ENCODE peak calls at places on chromosomes 5 and 9, in ten cellular contexts. I is GM23338; W is SK-N-SH; F is neural crest cell; K is CD4-positive, alpha-beta T cell; B is fibroblast of villous mesenchyme; T is endodermal cell; V is keratinocyte; L is OCI-LY7; M is suprapubic skin. J is an unnamed sample.

GRCh38 chr9:134419684-134420076 is 93.4 kb downstream of the RXRA start:
- DNase-seq in I (peak), W (peak), F (no peak), K (no peak), B (no peak), T (peak), V (no peak), L (no peak), M (no peak), J (no peak)

GRCh38 chr5:67976812-67977455 is 238.6 kb upstream of the PIK3R1 start:
- DNase-seq in I (no peak), W (no peak), F (no peak), K (no peak), B (no peak), T (no peak), V (no peak), L (no peak), M (no peak), J (no peak)

GRCh38 chr5:14178671-14179211 is 35.6 kb downstream of the TRIO start:
- DNase-seq in I (peak), W (no peak), F (no peak), K (no peak), B (peak), T (peak), V (no peak), L (no peak), M (no peak), J (peak)

GRCh38 chr9:78035369-78035993 is 3.9 kb upstream of the GNAQ start:
- DNase-seq in I (peak), W (peak), F (peak), K (peak), B (peak), T (peak), V (peak), L (peak), M (no peak), J (peak)

GRCh38 chr5:163248333-163248732 is 189.1 kb upstream of the CCNG1 start:
- DNase-seq in I (no peak), W (no peak), F (no peak), K (no peak), B (no peak), T (no peak), V (no peak), L (no peak), M (no peak), J (no peak)

GRCh38 chr9:28249424-28249823 is 676.1 kb upstream of the C9orf72 start:
- DNase-seq in I (no peak), W (no peak), F (no peak), K (no peak), B (peak), T (no peak), V (no peak), L (no peak), M (no peak), J (no peak)

GRCh38 chr5:180112101-180112861 is 40.7 kb upstream of the RNF130 start:
- DNase-seq in I (no peak), W (peak), F (no peak), K (no peak), B (no peak), T (peak), V (no peak), L (no peak), M (peak), J (no peak)

GRCh38 chr5:180607861-180608571 is 16.7 kb upstream of the SCGB3A1 start:
- DNase-seq in I (no peak), W (no peak), F (no peak), K (no peak), B (peak), T (no peak), V (no peak), L (no peak), M (no peak), J (no peak)

GRCh38 chr5:35312281-35312680 is 82.0 kb upstream of the PRLR start:
- DNase-seq in I (no peak), W (no peak), F (no peak), K (no peak), B (no peak), T (no peak), V (no peak), L (no peak), M (no peak), J (no peak)

GRCh38 chr5:95631991-95632675 is 12.2 kb downstream of the GPR150 start:
- DNase-seq in I (no peak), W (no peak), F (no peak), K (peak), B (no peak), T (peak), V (no peak), L (peak), M (no peak), J (no peak)

GRCh38 chr9:130711469-130711868 is 17.9 kb downstream of the EXOSC2 start:
- DNase-seq in I (no peak), W (no peak), F (no peak), K (no peak), B (no peak), T (no peak), V (no peak), L (no peak), M (no peak), J (no peak)

GRCh38 chr9:90801507-90802289 is at the start of gene SYK:
- DNase-seq in I (peak), W (peak), F (no peak), K (no peak), B (no peak), T (peak), V (no peak), L (peak), M (no peak), J (peak)

GRCh38 chr5:180129291-180130190 is 58.0 kb upstream of the RNF130 start:
- DNase-seq in I (no peak), W (peak), F (no peak), K (no peak), B (no peak), T (peak), V (no peak), L (no peak), M (peak), J (no peak)

GRCh38 chr9:124251605-124252366 is 6.0 kb upstream of the NEK6 start:
- DNase-seq in I (no peak), W (no peak), F (no peak), K (no peak), B (peak), T (peak), V (no peak), L (no peak), M (no peak), J (no peak)

GRCh38 chr9:6938873-6939272 is 181.1 kb downstream of the KDM4C start:
- DNase-seq in I (no peak), W (no peak), F (no peak), K (no peak), B (no peak), T (no peak), V (no peak), L (no peak), M (no peak), J (no peak)

GRCh38 chr5:140214831-140215230 is 39.8 kb downstream of the CYSTM1 start:
- DNase-seq in I (no peak), W (no peak), F (no peak), K (no peak), B (peak), T (no peak), V (no peak), L (no peak), M (no peak), J (no peak)

GRCh38 chr9:132412089-132412488 is 2.1 kb downstream of the CFAP77 start:
- DNase-seq in I (peak), W (peak), F (peak), K (no peak), B (no peak), T (peak), V (no peak), L (peak), M (no peak), J (peak)

GRCh38 chr9:13845460-13845859 is 468.5 kb downstream of the NFIB start:
- DNase-seq in I (no peak), W (no peak), F (no peak), K (no peak), B (peak), T (no peak), V (no peak), L (no peak), M (no peak), J (no peak)

GRCh38 chr9:100111235-100111634 is 12.2 kb downstream of the INVS start:
- DNase-seq in I (no peak), W (no peak), F (no peak), K (no peak), B (peak), T (no peak), V (no peak), L (no peak), M (peak), J (no peak)

GRCh38 chr9:93190133-93190525 is 6.2 kb downstream of the WNK2 start:
- DNase-seq in I (no peak), W (no peak), F (no peak), K (no peak), B (no peak), T (no peak), V (no peak), L (no peak), M (no peak), J (no peak)

GRCh38 chr9:108184941-108185340 is 670.8 kb downstream of the ACTL7B start:
- DNase-seq in I (no peak), W (no peak), F (no peak), K (no peak), B (peak), T (no peak), V (peak), L (no peak), M (no peak), J (no peak)

GRCh38 chr5:154723740-154724505 is 31.3 kb upstream of the LARP1 start:
- DNase-seq in I (no peak), W (no peak), F (no peak), K (no peak), B (peak), T (no peak), V (no peak), L (no peak), M (no peak), J (no peak)

GRCh38 chr5:180093651-180094382 is 22.3 kb upstream of the RNF130 start:
- DNase-seq in I (no peak), W (no peak), F (no peak), K (no peak), B (no peak), T (peak), V (no peak), L (no peak), M (no peak), J (no peak)

GRCh38 chr5:120841830-120842229 is 377.7 kb downstream of the PRR16 start:
- DNase-seq in I (no peak), W (no peak), F (no peak), K (no peak), B (no peak), T (no peak), V (no peak), L (no peak), M (no peak), J (no peak)

GRCh38 chr5:95533106-95533505 is 21.7 kb downstream of the SKIC3 start:
- DNase-seq in I (peak), W (no peak), F (no peak), K (no peak), B (no peak), T (no peak), V (no peak), L (no peak), M (no peak), J (no peak)

GRCh38 chr5:134043793-134044525 is 39.2 kb upstream of the VDAC1 start:
- DNase-seq in I (no peak), W (no peak), F (no peak), K (no peak), B (no peak), T (no peak), V (no peak), L (no peak), M (no peak), J (no peak)

GRCh38 chr9:77830618-77831285 is 182.6 kb upstream of the GNA14 start:
- DNase-seq in I (no peak), W (no peak), F (no peak), K (no peak), B (peak), T (no peak), V (no peak), L (no peak), M (no peak), J (no peak)

GRCh38 chr5:101675510-101675909 is 620.6 kb downstream of the SLCO4C1 start:
- DNase-seq in I (no peak), W (peak), F (no peak), K (no peak), B (no peak), T (no peak), V (no peak), L (no peak), M (no peak), J (no peak)

GRCh38 chr5:6582507-6583048 is 50.3 kb downstream of the NSUN2 start:
- DNase-seq in I (no peak), W (no peak), F (no peak), K (no peak), B (no peak), T (no peak), V (no peak), L (no peak), M (no peak), J (no peak)

GRCh38 chr9:34607331-34607730 is 4.6 kb downstream of the RPP25L start:
- DNase-seq in I (no peak), W (no peak), F (no peak), K (no peak), B (no peak), T (no peak), V (no peak), L (no peak), M (no peak), J (no peak)

GRCh38 chr9:115633099-115633498 is 515.1 kb upstream of the TNC start:
- DNase-seq in I (no peak), W (no peak), F (no peak), K (no peak), B (no peak), T (no peak), V (no peak), L (no peak), M (no peak), J (no peak)

GRCh38 chr5:72482046-72482445 is 25.2 kb downstream of the ZNF366 start:
- DNase-seq in I (no peak), W (no peak), F (no peak), K (no peak), B (no peak), T (no peak), V (no peak), L (no peak), M (no peak), J (no peak)

GRCh38 chr9:68741234-68741633 is 36.2 kb downstream of the PIP5K1B start:
- DNase-seq in I (no peak), W (no peak), F (no peak), K (no peak), B (no peak), T (no peak), V (no peak), L (no peak), M (no peak), J (no peak)

GRCh38 chr9:3527653-3527960 is 1.8 kb upstream of the RFX3 start:
- DNase-seq in I (no peak), W (no peak), F (no peak), K (no peak), B (no peak), T (no peak), V (no peak), L (peak), M (no peak), J (no peak)

GRCh38 chr9:134369416-134370212 is 43.4 kb downstream of the RXRA start:
- DNase-seq in I (no peak), W (no peak), F (no peak), K (no peak), B (peak), T (no peak), V (no peak), L (no peak), M (no peak), J (no peak)

GRCh38 chr5:145509336-145510150 is 325.6 kb downstream of the PRELID2 start:
- DNase-seq in I (no peak), W (no peak), F (no peak), K (no peak), B (peak), T (no peak), V (no peak), L (no peak), M (no peak), J (no peak)

GRCh38 chr5:76576468-76576867 is 46.7 kb downstream of the F2RL2 start:
- DNase-seq in I (no peak), W (no peak), F (no peak), K (no peak), B (no peak), T (no peak), V (no peak), L (no peak), M (no peak), J (no peak)

GRCh38 chr5:76571595-76571994 is 51.6 kb downstream of the F2RL2 start:
- DNase-seq in I (no peak), W (no peak), F (no peak), K (no peak), B (no peak), T (no peak), V (no peak), L (peak), M (no peak), J (no peak)
- TF ChIP-seq CTCF in I (no peak), W (peak), F (peak), K (no peak), B (no peak), T (peak), V (no peak), L (peak), M (no peak), J (no peak)

DNA sequence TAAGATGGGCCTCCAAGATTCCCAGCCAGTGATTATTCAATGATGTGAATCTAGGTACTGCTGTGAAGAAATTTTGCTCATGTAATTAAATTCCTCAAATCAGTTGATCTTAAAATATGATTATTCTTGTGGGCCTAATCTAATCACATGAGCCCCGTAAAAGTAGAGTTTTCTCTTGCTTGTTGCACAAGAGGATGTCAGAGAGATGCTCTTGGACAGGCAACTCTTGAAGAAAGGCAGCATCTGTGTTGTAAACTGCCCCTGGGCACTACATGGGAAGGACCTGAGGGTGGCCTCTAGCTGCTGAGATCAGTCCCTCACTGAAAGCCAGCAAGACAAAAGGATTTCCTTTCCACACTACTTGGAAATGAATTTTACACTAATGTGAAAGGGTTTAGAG is 132.9 kb downstream of the TRPM3 start:
- DNase-seq in I (peak), W (no peak), F (no peak), K (no peak), B (peak), T (no peak), V (no peak), L (no peak), M (no peak), J (no peak)
- TF ChIP-seq CTCF in I (no peak), W (no peak), F (no peak), K (no peak), B (no peak), T (no peak), V (no peak), L (no peak), M (no peak), J (no peak)

GRCh38 chr5:130077007-130077406 is 172.7 kb downstream of the CHSY3 start:
- DNase-seq in I (no peak), W (no peak), F (no peak), K (no peak), B (no peak), T (no peak), V (no peak), L (no peak), M (no peak), J (no peak)
- TF ChIP-seq CTCF in I (peak), W (peak), F (no peak), K (no peak), B (peak), T (peak), V (no peak), L (no peak), M (no peak), J (no peak)

DNA sequence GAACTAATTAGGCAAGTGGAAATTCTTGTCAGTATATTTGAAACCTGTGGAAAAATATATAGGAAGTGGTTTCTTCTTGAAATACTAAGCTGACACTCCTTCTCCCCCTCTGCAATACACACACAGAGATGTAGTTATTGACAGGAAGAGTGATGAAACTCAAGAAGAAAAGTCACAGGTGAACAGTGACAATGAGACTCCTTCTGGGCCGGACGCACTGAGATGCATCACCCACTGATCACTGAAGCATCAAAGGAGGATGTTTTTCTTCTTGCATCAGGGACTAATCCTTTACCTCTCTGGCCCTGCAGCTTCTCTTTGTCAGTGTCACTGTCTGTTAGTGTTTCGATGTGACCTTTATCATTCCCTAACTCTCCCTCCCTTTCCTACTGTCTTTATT is 1864.2 kb upstream of the C9orf72 start:
- DNase-seq in I (no peak), W (no peak), F (no peak), K (no peak), B (no peak), T (no peak), V (no peak), L (no peak), M (no peak), J (peak)
- TF ChIP-seq CTCF in I (no peak), W (no peak), F (no peak), K (no peak), B (no peak), T (no peak), V (no peak), L (no peak), M (no peak), J (no peak)

GRCh38 chr5:141363952-141364660 is at the start of gene PCDHGA5:
- DNase-seq in I (no peak), W (no peak), F (no peak), K (no peak), B (no peak), T (no peak), V (no peak), L (no peak), M (no peak), J (no peak)
- TF ChIP-seq CTCF in I (peak), W (no peak), F (no peak), K (no peak), B (peak), T (no peak), V (no peak), L (peak), M (no peak), J (no peak)

DNA sequence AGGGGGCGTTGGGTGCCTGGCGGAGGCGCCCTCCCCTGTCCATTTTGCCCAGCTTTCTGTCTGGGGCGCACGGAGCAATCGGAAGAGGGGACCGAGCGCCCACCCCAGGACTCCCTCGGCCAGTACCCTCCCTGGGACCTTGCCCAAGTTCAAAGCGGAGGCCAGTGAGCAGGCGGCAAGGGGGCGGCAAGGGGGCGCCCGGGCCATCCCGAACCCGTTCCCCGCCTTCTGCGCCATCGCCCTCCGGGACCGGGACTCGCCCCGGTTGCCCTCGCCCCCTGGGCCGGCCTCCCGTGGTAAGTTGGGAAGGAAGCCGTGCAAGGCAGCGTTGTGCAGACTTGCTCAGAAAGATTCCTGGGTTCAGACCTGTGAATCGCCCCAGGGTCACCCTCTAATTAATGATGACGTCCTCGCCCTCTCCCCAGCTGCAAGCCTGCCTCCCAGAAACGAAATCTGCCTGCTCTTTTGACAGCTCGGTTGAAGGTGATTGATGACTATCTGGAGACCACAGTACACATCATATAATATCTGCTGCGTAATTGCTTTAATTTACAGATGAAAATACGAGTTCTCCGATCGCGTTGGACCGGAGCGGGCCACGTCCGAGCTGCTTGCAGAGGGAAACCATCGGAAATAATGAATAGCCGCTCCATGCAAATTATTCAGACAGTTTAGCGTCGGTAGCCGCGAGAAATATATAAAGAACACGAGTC is 1.4 kb upstream of the IRX4 start:
- DNase-seq in I (peak), W (no peak), F (no peak), K (no peak), B (no peak), T (no peak), V (peak), L (no peak), M (no peak), J (no peak)
- TF ChIP-seq CTCF in I (no peak), W (no peak), F (no peak), K (no peak), B (no peak), T (no peak), V (no peak), L (no peak), M (no peak), J (no peak)

DNA sequence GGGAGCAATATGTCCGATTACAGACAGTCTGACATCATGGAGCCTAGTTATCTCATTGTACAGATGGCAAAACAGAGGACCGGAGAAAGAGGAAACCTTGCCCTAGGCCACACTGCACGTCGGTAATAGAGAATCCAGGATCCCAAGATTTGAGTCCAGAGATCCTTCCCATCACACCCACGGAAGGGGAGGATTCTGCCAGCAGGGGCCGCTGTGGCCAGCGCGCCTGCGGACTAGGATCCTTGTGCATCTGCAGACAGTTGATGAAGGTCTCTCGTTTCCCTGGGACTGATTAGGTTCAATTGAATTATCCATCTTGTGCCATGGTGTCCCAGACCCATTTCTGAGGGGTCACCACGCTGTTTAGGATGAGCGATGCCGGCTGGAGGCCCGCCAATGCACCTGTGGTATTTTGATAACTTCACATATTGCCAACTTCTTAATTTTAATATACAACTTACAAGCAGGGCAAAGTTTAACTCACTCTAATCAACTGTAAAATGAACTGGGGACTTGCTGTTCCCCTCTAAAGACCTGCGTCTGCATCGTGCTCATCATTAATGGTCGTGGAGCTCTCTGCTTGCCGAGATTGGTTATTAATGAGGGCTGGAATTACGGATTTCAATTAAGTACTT is 592.7 kb upstream of the BRINP1 start:
- DNase-seq in I (peak), W (peak), F (peak), K (no peak), B (peak), T (peak), V (no peak), L (no peak), M (no peak), J (peak)
- TF ChIP-seq CTCF in I (peak), W (peak), F (peak), K (no peak), B (peak), T (peak), V (peak), L (peak), M (peak), J (peak)